ENCODE peak calls at places on chromosome 7, in nine cellular contexts. One of them, this sample, is unnamed.

GRCh38 chr7:139828446-139828845 is 618 bp upstream of the TBXAS1 start:
- DNase-seq in aorta: no peak
- DNase-seq in esophagus squamous epithelium: no peak
- DNase-seq in colonic mucosa: no peak
- DNase-seq in GM23248: no peak
- DNase-seq in vagina: peak
- DNase-seq in lower lobe of right lung: no peak
- DNase-seq in coronary artery: no peak
- DNase-seq in breast epithelium: no peak
- DNase-seq in this sample: no peak

GRCh38 chr7:143096146-143096545 is 35.7 kb upstream of the PIP start:
- DNase-seq in lower lobe of right lung: no peak
- DNase-seq in breast epithelium: no peak
- DNase-seq in esophagus squamous epithelium: no peak
- DNase-seq in colonic mucosa: no peak
- DNase-seq in aorta: no peak
- DNase-seq in vagina: no peak
- DNase-seq in GM23248: no peak
- DNase-seq in coronary artery: no peak
- DNase-seq in this sample: no peak

GRCh38 chr7:155728116-155728515 is 83.7 kb downstream of the RBM33 start:
- DNase-seq in breast epithelium: no peak
- DNase-seq in GM23248: no peak
- DNase-seq in aorta: no peak
- DNase-seq in vagina: no peak
- DNase-seq in coronary artery: no peak
- DNase-seq in colonic mucosa: no peak
- DNase-seq in esophagus squamous epithelium: no peak
- DNase-seq in lower lobe of right lung: no peak
- DNase-seq in this sample: no peak

GRCh38 chr7:121499526-121500123 is 103.5 kb upstream of the FAM3C start:
- DNase-seq in aorta: no peak
- DNase-seq in coronary artery: no peak
- DNase-seq in esophagus squamous epithelium: no peak
- DNase-seq in lower lobe of right lung: no peak
- DNase-seq in vagina: no peak
- DNase-seq in breast epithelium: no peak
- DNase-seq in GM23248: peak
- DNase-seq in colonic mucosa: no peak
- DNase-seq in this sample: no peak

GRCh38 chr7:145434811-145435210 is 599.0 kb upstream of the TPK1 start:
- DNase-seq in colonic mucosa: no peak
- DNase-seq in aorta: no peak
- DNase-seq in esophagus squamous epithelium: no peak
- DNase-seq in lower lobe of right lung: no peak
- DNase-seq in coronary artery: no peak
- DNase-seq in GM23248: no peak
- DNase-seq in breast epithelium: no peak
- DNase-seq in vagina: no peak
- DNase-seq in this sample: no peak

GRCh38 chr7:155961241-155962190 is 149.3 kb upstream of the SHH start:
- DNase-seq in coronary artery: peak
- DNase-seq in colonic mucosa: no peak
- DNase-seq in lower lobe of right lung: peak
- DNase-seq in aorta: no peak
- DNase-seq in breast epithelium: no peak
- DNase-seq in GM23248: no peak
- DNase-seq in vagina: peak
- DNase-seq in esophagus squamous epithelium: no peak
- DNase-seq in this sample: no peak

GRCh38 chr7:97731736-97732370 is at the start of gene TAC1:
- DNase-seq in coronary artery: no peak
- DNase-seq in vagina: no peak
- DNase-seq in GM23248: peak
- DNase-seq in breast epithelium: no peak
- DNase-seq in colonic mucosa: no peak
- DNase-seq in aorta: peak
- DNase-seq in lower lobe of right lung: peak
- DNase-seq in esophagus squamous epithelium: no peak
- DNase-seq in this sample: peak

GRCh38 chr7:157077986-157078644 is 60.6 kb upstream of the UBE3C start:
- DNase-seq in lower lobe of right lung: no peak
- DNase-seq in aorta: no peak
- DNase-seq in breast epithelium: no peak
- DNase-seq in coronary artery: no peak
- DNase-seq in esophagus squamous epithelium: no peak
- DNase-seq in colonic mucosa: no peak
- DNase-seq in GM23248: peak
- DNase-seq in vagina: no peak
- DNase-seq in this sample: peak

GRCh38 chr7:17357952-17358351 is 59.5 kb downstream of the AHR start:
- DNase-seq in colonic mucosa: no peak
- DNase-seq in esophagus squamous epithelium: no peak
- DNase-seq in coronary artery: no peak
- DNase-seq in breast epithelium: no peak
- DNase-seq in aorta: no peak
- DNase-seq in lower lobe of right lung: no peak
- DNase-seq in vagina: no peak
- DNase-seq in GM23248: no peak
- DNase-seq in this sample: no peak

GRCh38 chr7:106010331-106010730 is 47.3 kb downstream of the CDHR3 start:
- DNase-seq in coronary artery: no peak
- DNase-seq in lower lobe of right lung: no peak
- DNase-seq in colonic mucosa: no peak
- DNase-seq in breast epithelium: no peak
- DNase-seq in vagina: no peak
- DNase-seq in GM23248: peak
- DNase-seq in esophagus squamous epithelium: no peak
- DNase-seq in aorta: no peak
- DNase-seq in this sample: no peak

GRCh38 chr7:2495402-2496309 is 19.5 kb upstream of the GRIFIN start:
- DNase-seq in esophagus squamous epithelium: no peak
- DNase-seq in colonic mucosa: no peak
- DNase-seq in aorta: no peak
- DNase-seq in lower lobe of right lung: no peak
- DNase-seq in vagina: no peak
- DNase-seq in GM23248: no peak
- DNase-seq in breast epithelium: no peak
- DNase-seq in coronary artery: no peak
- DNase-seq in this sample: peak

GRCh38 chr7:94040254-94040653 is 36.1 kb upstream of the BET1 start:
- DNase-seq in breast epithelium: no peak
- DNase-seq in colonic mucosa: no peak
- DNase-seq in vagina: no peak
- DNase-seq in coronary artery: no peak
- DNase-seq in aorta: no peak
- DNase-seq in lower lobe of right lung: no peak
- DNase-seq in GM23248: no peak
- DNase-seq in esophagus squamous epithelium: no peak
- DNase-seq in this sample: no peak

GRCh38 chr7:55457801-55458200 is 92.7 kb downstream of the LANCL2 start:
- DNase-seq in esophagus squamous epithelium: no peak
- DNase-seq in vagina: no peak
- DNase-seq in GM23248: no peak
- DNase-seq in colonic mucosa: no peak
- DNase-seq in coronary artery: no peak
- DNase-seq in aorta: no peak
- DNase-seq in breast epithelium: no peak
- DNase-seq in lower lobe of right lung: no peak
- DNase-seq in this sample: no peak

GRCh38 chr7:154451480-154452457 is 399.6 kb downstream of the DPP6 start:
- DNase-seq in aorta: no peak
- DNase-seq in vagina: no peak
- DNase-seq in lower lobe of right lung: no peak
- DNase-seq in GM23248: no peak
- DNase-seq in coronary artery: no peak
- DNase-seq in colonic mucosa: no peak
- DNase-seq in esophagus squamous epithelium: no peak
- DNase-seq in breast epithelium: no peak
- DNase-seq in this sample: no peak

GRCh38 chr7:138982204-138982623 is 1.0 kb upstream of the KIAA1549 start:
- DNase-seq in lower lobe of right lung: no peak
- DNase-seq in esophagus squamous epithelium: no peak
- DNase-seq in breast epithelium: no peak
- DNase-seq in vagina: no peak
- DNase-seq in aorta: no peak
- DNase-seq in colonic mucosa: no peak
- DNase-seq in coronary artery: no peak
- DNase-seq in GM23248: peak
- DNase-seq in this sample: no peak

DNA sequence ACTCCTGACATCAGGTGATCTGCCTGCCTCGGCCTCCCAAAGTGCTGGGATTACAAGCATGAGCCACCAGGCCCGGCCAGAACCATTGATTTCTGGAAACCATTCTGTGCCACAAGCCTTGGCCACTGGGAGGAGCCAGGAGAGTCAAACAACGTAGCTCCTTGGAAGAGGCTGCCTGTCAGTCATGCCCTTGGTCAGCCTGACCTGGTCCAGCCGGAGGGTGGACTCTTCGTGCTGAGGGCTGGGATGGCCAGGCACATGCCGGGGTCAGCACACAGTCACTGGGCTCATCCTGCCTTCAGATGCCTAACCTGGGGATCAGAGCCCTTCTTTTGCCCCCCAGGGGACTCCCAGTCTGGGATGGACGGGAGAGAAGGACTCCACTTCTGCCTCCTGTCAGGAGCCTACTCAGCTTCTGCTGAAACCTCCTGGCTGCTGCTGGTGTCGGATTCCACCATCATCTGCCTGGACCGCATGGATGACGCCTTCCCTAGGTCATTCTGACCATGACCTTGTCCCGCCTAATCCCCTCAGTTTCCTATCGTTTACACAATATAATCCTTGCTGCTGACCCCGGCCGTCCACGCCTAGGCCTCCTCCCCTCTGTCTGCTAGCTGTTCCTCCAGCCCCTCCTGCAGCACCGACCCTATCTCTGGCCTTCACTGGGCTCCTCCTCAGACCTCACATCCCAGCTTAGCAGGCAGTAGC is 30.4 kb downstream of the TMEM270 start:
- DNase-seq in colonic mucosa: no peak
- DNase-seq in lower lobe of right lung: no peak
- DNase-seq in esophagus squamous epithelium: no peak
- DNase-seq in aorta: no peak
- DNase-seq in vagina: no peak
- DNase-seq in breast epithelium: no peak
- DNase-seq in coronary artery: peak
- DNase-seq in GM23248: peak
- DNase-seq in this sample: peak
- H3K27ac ChIP-seq in colonic mucosa: no peak
- H3K27ac ChIP-seq in lower lobe of right lung: no peak
- H3K27ac ChIP-seq in esophagus squamous epithelium: peak
- H3K27ac ChIP-seq in aorta: no peak
- H3K27ac ChIP-seq in vagina: peak
- H3K27ac ChIP-seq in breast epithelium: no peak
- H3K27ac ChIP-seq in coronary artery: peak
- H3K27ac ChIP-seq in GM23248: peak
- H3K27ac ChIP-seq in this sample: no peak

GRCh38 chr7:64996305-64996704 is 5.5 kb upstream of the ZNF117 start:
- DNase-seq in vagina: no peak
- DNase-seq in colonic mucosa: no peak
- DNase-seq in GM23248: no peak
- DNase-seq in aorta: no peak
- DNase-seq in breast epithelium: no peak
- DNase-seq in esophagus squamous epithelium: no peak
- DNase-seq in lower lobe of right lung: no peak
- DNase-seq in coronary artery: no peak
- DNase-seq in this sample: no peak

GRCh38 chr7:64999165-65000004 is 7.1 kb downstream of the ERV3-1 start:
- DNase-seq in esophagus squamous epithelium: no peak
- DNase-seq in vagina: no peak
- DNase-seq in GM23248: no peak
- DNase-seq in aorta: no peak
- DNase-seq in coronary artery: peak
- DNase-seq in breast epithelium: no peak
- DNase-seq in colonic mucosa: no peak
- DNase-seq in lower lobe of right lung: peak
- DNase-seq in this sample: no peak

GRCh38 chr7:64997927-64998391 is 7.1 kb upstream of the ZNF117 start:
- DNase-seq in esophagus squamous epithelium: no peak
- DNase-seq in lower lobe of right lung: no peak
- DNase-seq in GM23248: peak
- DNase-seq in colonic mucosa: no peak
- DNase-seq in coronary artery: no peak
- DNase-seq in aorta: no peak
- DNase-seq in vagina: no peak
- DNase-seq in breast epithelium: no peak
- DNase-seq in this sample: no peak

GRCh38 chr7:64997164-64997908 is 6.5 kb upstream of the ZNF117 start:
- DNase-seq in breast epithelium: no peak
- DNase-seq in aorta: no peak
- DNase-seq in lower lobe of right lung: no peak
- DNase-seq in GM23248: no peak
- DNase-seq in esophagus squamous epithelium: no peak
- DNase-seq in colonic mucosa: no peak
- DNase-seq in vagina: no peak
- DNase-seq in coronary artery: no peak
- DNase-seq in this sample: no peak

DNA sequence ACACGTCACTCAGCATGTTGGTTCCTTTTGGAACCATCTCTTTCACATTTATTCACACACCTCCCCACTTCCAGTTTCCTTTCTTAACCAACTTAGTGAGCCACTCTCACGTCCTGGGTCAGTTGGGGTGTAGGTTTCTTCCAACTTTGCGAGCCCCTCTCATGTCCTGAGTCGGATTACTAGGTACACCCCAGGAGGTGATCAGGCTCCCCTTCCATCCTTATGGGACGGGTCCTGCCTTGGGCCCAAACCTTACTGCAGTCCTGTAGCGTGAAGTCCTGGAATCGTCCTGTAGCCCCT is 7.7 kb downstream of the ERV3-1 start:
- DNase-seq in vagina: no peak
- DNase-seq in aorta: no peak
- DNase-seq in lower lobe of right lung: no peak
- DNase-seq in GM23248: no peak
- DNase-seq in coronary artery: no peak
- DNase-seq in colonic mucosa: no peak
- DNase-seq in esophagus squamous epithelium: no peak
- DNase-seq in breast epithelium: no peak
- DNase-seq in this sample: no peak
- H3K27ac ChIP-seq in vagina: no peak
- H3K27ac ChIP-seq in aorta: no peak
- H3K27ac ChIP-seq in lower lobe of right lung: peak
- H3K27ac ChIP-seq in GM23248: no peak
- H3K27ac ChIP-seq in coronary artery: no peak
- H3K27ac ChIP-seq in colonic mucosa: no peak
- H3K27ac ChIP-seq in esophagus squamous epithelium: peak
- H3K27ac ChIP-seq in breast epithelium: peak
- H3K27ac ChIP-seq in this sample: no peak

GRCh38 chr7:4747013-4747412 is 28.4 kb upstream of the AP5Z1 start:
- DNase-seq in vagina: no peak
- DNase-seq in lower lobe of right lung: no peak
- DNase-seq in colonic mucosa: no peak
- DNase-seq in coronary artery: no peak
- DNase-seq in esophagus squamous epithelium: no peak
- DNase-seq in breast epithelium: no peak
- DNase-seq in GM23248: no peak
- DNase-seq in aorta: no peak
- DNase-seq in this sample: no peak
- H3K27ac ChIP-seq in vagina: peak
- H3K27ac ChIP-seq in lower lobe of right lung: peak
- H3K27ac ChIP-seq in colonic mucosa: peak
- H3K27ac ChIP-seq in coronary artery: peak
- H3K27ac ChIP-seq in esophagus squamous epithelium: peak
- H3K27ac ChIP-seq in breast epithelium: peak
- H3K27ac ChIP-seq in GM23248: peak
- H3K27ac ChIP-seq in aorta: no peak
- H3K27ac ChIP-seq in this sample: no peak

GRCh38 chr7:74000489-74001149 is 27.4 kb upstream of the ELN start:
- DNase-seq in lower lobe of right lung: no peak
- DNase-seq in vagina: no peak
- DNase-seq in coronary artery: no peak
- DNase-seq in breast epithelium: no peak
- DNase-seq in GM23248: no peak
- DNase-seq in esophagus squamous epithelium: no peak
- DNase-seq in aorta: no peak
- DNase-seq in colonic mucosa: no peak
- DNase-seq in this sample: no peak
- H3K27ac ChIP-seq in lower lobe of right lung: peak
- H3K27ac ChIP-seq in vagina: peak
- H3K27ac ChIP-seq in coronary artery: peak
- H3K27ac ChIP-seq in breast epithelium: no peak
- H3K27ac ChIP-seq in GM23248: no peak
- H3K27ac ChIP-seq in esophagus squamous epithelium: peak
- H3K27ac ChIP-seq in aorta: peak
- H3K27ac ChIP-seq in colonic mucosa: no peak
- H3K27ac ChIP-seq in this sample: no peak